ENCODE peak calls at places on chromosomes 5 and 9, in nine cellular contexts. One of them, this sample, is unnamed.
A peak's percentile ranks its signal among the peaks of the same experiment; 100 is the strongest.

GRCh38 chr5:151953833-151954232 is 29.2 kb upstream of the GLRA1 start:
- DNase-seq in H1: no peak
- DNase-seq in K562: no peak
- DNase-seq in stomach: no peak
- DNase-seq in esophagus muscularis mucosa: peak; percentile 10
- DNase-seq in suprapubic skin: no peak
- DNase-seq in sigmoid colon: no peak
- DNase-seq in upper lobe of left lung: no peak
- DNase-seq in SK-N-SH: no peak
- DNase-seq in this sample: no peak

GRCh38 chr5:14628346-14628745 is 36.2 kb upstream of the OTULIN start:
- DNase-seq in H1: peak; percentile 62
- DNase-seq in K562: peak; percentile 61
- DNase-seq in stomach: no peak
- DNase-seq in esophagus muscularis mucosa: no peak
- DNase-seq in suprapubic skin: no peak
- DNase-seq in sigmoid colon: no peak
- DNase-seq in upper lobe of left lung: no peak
- DNase-seq in SK-N-SH: no peak
- DNase-seq in this sample: no peak

GRCh38 chr9:127930298-127931091 is at the start of gene PIP5KL1:
- DNase-seq in H1: peak; percentile 97
- DNase-seq in K562: peak; percentile 93
- DNase-seq in stomach: peak; percentile 86
- DNase-seq in esophagus muscularis mucosa: peak; percentile 95
- DNase-seq in suprapubic skin: no peak
- DNase-seq in sigmoid colon: peak; percentile 88
- DNase-seq in upper lobe of left lung: peak; percentile 97
- DNase-seq in SK-N-SH: peak; percentile 98
- DNase-seq in this sample: peak; percentile 79

GRCh38 chr9:98807070-98807810 is at the start of gene GALNT12:
- DNase-seq in H1: peak; percentile 77
- DNase-seq in K562: peak; percentile 80
- DNase-seq in stomach: peak; percentile 47
- DNase-seq in esophagus muscularis mucosa: no peak
- DNase-seq in suprapubic skin: peak; percentile 60
- DNase-seq in sigmoid colon: peak; percentile 71
- DNase-seq in upper lobe of left lung: peak; percentile 92
- DNase-seq in SK-N-SH: peak; percentile 86
- DNase-seq in this sample: peak; percentile 74

GRCh38 chr5:143557061-143557818 is 153.8 kb upstream of the NR3C1 start:
- DNase-seq in H1: no peak
- DNase-seq in K562: no peak
- DNase-seq in stomach: no peak
- DNase-seq in esophagus muscularis mucosa: no peak
- DNase-seq in suprapubic skin: no peak
- DNase-seq in sigmoid colon: no peak
- DNase-seq in upper lobe of left lung: no peak
- DNase-seq in SK-N-SH: no peak
- DNase-seq in this sample: no peak

GRCh38 chr5:132812123-132812948 is 766 bp upstream of the SOWAHA start:
- DNase-seq in H1: no peak
- DNase-seq in K562: no peak
- DNase-seq in stomach: peak; percentile 15
- DNase-seq in esophagus muscularis mucosa: no peak
- DNase-seq in suprapubic skin: no peak
- DNase-seq in sigmoid colon: no peak
- DNase-seq in upper lobe of left lung: no peak
- DNase-seq in SK-N-SH: no peak
- DNase-seq in this sample: no peak

GRCh38 chr9:137781906-137782585 is 95.5 kb upstream of the CACNA1B start:
- DNase-seq in H1: no peak
- DNase-seq in K562: no peak
- DNase-seq in stomach: no peak
- DNase-seq in esophagus muscularis mucosa: no peak
- DNase-seq in suprapubic skin: no peak
- DNase-seq in sigmoid colon: peak; percentile 43
- DNase-seq in upper lobe of left lung: peak; percentile 52
- DNase-seq in SK-N-SH: no peak
- DNase-seq in this sample: no peak

GRCh38 chr5:76811214-76811613 is 7.6 kb upstream of the F2RL1 start:
- DNase-seq in H1: no peak
- DNase-seq in K562: no peak
- DNase-seq in stomach: no peak
- DNase-seq in esophagus muscularis mucosa: no peak
- DNase-seq in suprapubic skin: no peak
- DNase-seq in sigmoid colon: no peak
- DNase-seq in upper lobe of left lung: no peak
- DNase-seq in SK-N-SH: no peak
- DNase-seq in this sample: no peak

GRCh38 chr5:72067682-72068470 is 39.4 kb upstream of the MAP1B start:
- DNase-seq in H1: no peak
- DNase-seq in K562: peak; percentile 45
- DNase-seq in stomach: no peak
- DNase-seq in esophagus muscularis mucosa: no peak
- DNase-seq in suprapubic skin: no peak
- DNase-seq in sigmoid colon: no peak
- DNase-seq in upper lobe of left lung: no peak
- DNase-seq in SK-N-SH: no peak
- DNase-seq in this sample: no peak

GRCh38 chr9:127801955-127802575 is 617 bp upstream of the FPGS start:
- DNase-seq in H1: no peak
- DNase-seq in K562: no peak
- DNase-seq in stomach: no peak
- DNase-seq in esophagus muscularis mucosa: no peak
- DNase-seq in suprapubic skin: peak; percentile 61
- DNase-seq in sigmoid colon: no peak
- DNase-seq in upper lobe of left lung: no peak
- DNase-seq in SK-N-SH: no peak
- DNase-seq in this sample: no peak

GRCh38 chr9:97557606-97558095 is 56.2 kb downstream of the TMOD1 start:
- DNase-seq in H1: no peak
- DNase-seq in K562: no peak
- DNase-seq in stomach: peak; percentile 78
- DNase-seq in esophagus muscularis mucosa: no peak
- DNase-seq in suprapubic skin: peak; percentile 89
- DNase-seq in sigmoid colon: peak; percentile 87
- DNase-seq in upper lobe of left lung: no peak
- DNase-seq in SK-N-SH: peak; percentile 77
- DNase-seq in this sample: peak; percentile 44

GRCh38 chr5:32785639-32786216 is 74.6 kb downstream of the NPR3 start:
- DNase-seq in H1: no peak
- DNase-seq in K562: no peak
- DNase-seq in stomach: no peak
- DNase-seq in esophagus muscularis mucosa: no peak
- DNase-seq in suprapubic skin: no peak
- DNase-seq in sigmoid colon: no peak
- DNase-seq in upper lobe of left lung: no peak
- DNase-seq in SK-N-SH: no peak
- DNase-seq in this sample: no peak

GRCh38 chr5:32794086-32794485 is 83.0 kb downstream of the NPR3 start:
- DNase-seq in H1: no peak
- DNase-seq in K562: no peak
- DNase-seq in stomach: no peak
- DNase-seq in esophagus muscularis mucosa: no peak
- DNase-seq in suprapubic skin: no peak
- DNase-seq in sigmoid colon: no peak
- DNase-seq in upper lobe of left lung: no peak
- DNase-seq in SK-N-SH: no peak
- DNase-seq in this sample: no peak

GRCh38 chr5:32791536-32792240 is 80.6 kb downstream of the NPR3 start:
- DNase-seq in H1: no peak
- DNase-seq in K562: no peak
- DNase-seq in stomach: no peak
- DNase-seq in esophagus muscularis mucosa: no peak
- DNase-seq in suprapubic skin: no peak
- DNase-seq in sigmoid colon: no peak
- DNase-seq in upper lobe of left lung: no peak
- DNase-seq in SK-N-SH: no peak
- DNase-seq in this sample: no peak

DNA sequence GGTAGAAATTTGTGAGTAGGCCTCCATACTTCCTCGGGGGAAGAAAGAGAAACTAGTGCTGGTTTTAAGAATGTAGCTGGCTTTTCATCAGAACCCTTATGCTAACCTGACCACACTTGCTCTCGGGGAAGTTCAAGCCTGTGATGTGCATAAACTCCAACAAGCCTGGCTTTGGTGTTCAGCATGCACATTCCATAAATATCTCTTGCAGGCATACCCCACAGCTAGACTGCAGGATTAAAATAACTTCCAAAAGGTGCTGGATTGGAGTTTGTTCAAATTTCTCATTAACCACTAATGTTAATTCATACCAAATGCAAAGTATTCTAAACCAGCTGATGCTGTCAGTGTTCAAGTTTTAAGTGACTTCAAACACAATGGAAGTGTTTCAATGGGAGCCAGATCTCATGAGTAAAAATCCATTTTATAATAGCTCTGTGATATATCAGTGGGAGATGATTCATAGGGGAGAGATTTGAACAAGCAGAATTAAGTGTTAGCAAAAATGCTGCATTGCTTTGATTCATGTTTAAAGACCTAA is 79.4 kb downstream of the NPR3 start:
- DNase-seq in H1: no peak
- DNase-seq in K562: no peak
- DNase-seq in stomach: no peak
- DNase-seq in esophagus muscularis mucosa: no peak
- DNase-seq in suprapubic skin: no peak
- DNase-seq in sigmoid colon: no peak
- DNase-seq in upper lobe of left lung: no peak
- DNase-seq in SK-N-SH: no peak
- DNase-seq in this sample: no peak
- TF ChIP-seq CTCF in H1: no peak
- TF ChIP-seq CTCF in K562: no peak
- TF ChIP-seq CTCF in stomach: no peak
- TF ChIP-seq CTCF in esophagus muscularis mucosa: no peak
- TF ChIP-seq CTCF in suprapubic skin: no peak
- TF ChIP-seq CTCF in sigmoid colon: no peak
- TF ChIP-seq CTCF in upper lobe of left lung: no peak
- TF ChIP-seq CTCF in SK-N-SH: no peak
- TF ChIP-seq CTCF in this sample: no peak

GRCh38 chr5:180802325-180803180 is at the start of gene MGAT1:
- DNase-seq in H1: peak; percentile 90
- DNase-seq in K562: peak; percentile 85
- DNase-seq in stomach: peak; percentile 86
- DNase-seq in esophagus muscularis mucosa: peak; percentile 97
- DNase-seq in suprapubic skin: peak; percentile 96
- DNase-seq in sigmoid colon: peak; percentile 96
- DNase-seq in upper lobe of left lung: peak; percentile 97
- DNase-seq in SK-N-SH: peak; percentile 98
- DNase-seq in this sample: peak; percentile 89
- TF ChIP-seq POLR2AphosphoS5 in H1: peak; percentile 88
- TF ChIP-seq POLR2AphosphoS5 in K562: peak; percentile 50
- TF ChIP-seq POLR2AphosphoS5 in stomach: peak; percentile 77
- TF ChIP-seq POLR2AphosphoS5 in esophagus muscularis mucosa: peak; percentile 90
- TF ChIP-seq POLR2AphosphoS5 in suprapubic skin: peak; percentile 39
- TF ChIP-seq POLR2AphosphoS5 in sigmoid colon: peak; percentile 79
- TF ChIP-seq POLR2AphosphoS5 in upper lobe of left lung: peak; percentile 71
- TF ChIP-seq POLR2AphosphoS5 in SK-N-SH: peak; percentile 85
- TF ChIP-seq POLR2AphosphoS5 in this sample: peak; percentile 91

DNA sequence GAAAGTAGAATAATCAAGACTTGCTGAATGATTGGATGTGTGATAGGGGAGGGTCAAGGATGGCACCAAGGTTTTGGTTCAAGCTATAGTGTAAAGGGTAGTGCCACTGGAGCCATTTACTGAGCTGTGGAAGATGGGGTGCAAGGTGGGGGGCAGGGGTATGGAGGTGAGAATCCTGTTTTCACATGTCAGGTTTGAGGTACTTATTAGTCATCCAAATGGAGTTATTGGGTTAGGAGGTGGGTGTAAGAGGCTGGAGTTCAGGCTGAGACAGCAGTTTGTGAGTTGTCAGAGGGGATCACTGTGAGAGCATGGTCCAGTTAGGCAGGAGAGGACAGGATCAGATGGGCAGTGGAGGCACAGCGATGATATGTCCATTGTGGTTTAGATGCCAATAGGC is 8.9 kb downstream of the PCBD2 start:
- DNase-seq in H1: no peak
- DNase-seq in K562: no peak
- DNase-seq in stomach: no peak
- DNase-seq in esophagus muscularis mucosa: no peak
- DNase-seq in suprapubic skin: no peak
- DNase-seq in sigmoid colon: no peak
- DNase-seq in upper lobe of left lung: no peak
- DNase-seq in SK-N-SH: no peak
- DNase-seq in this sample: no peak
- TF ChIP-seq EP300 in H1: no peak
- TF ChIP-seq EP300 in K562: no peak
- TF ChIP-seq EP300 in stomach: no peak
- TF ChIP-seq EP300 in esophagus muscularis mucosa: no peak
- TF ChIP-seq EP300 in suprapubic skin: no peak
- TF ChIP-seq EP300 in sigmoid colon: no peak
- TF ChIP-seq EP300 in upper lobe of left lung: no peak
- TF ChIP-seq EP300 in SK-N-SH: no peak
- TF ChIP-seq EP300 in this sample: no peak

DNA sequence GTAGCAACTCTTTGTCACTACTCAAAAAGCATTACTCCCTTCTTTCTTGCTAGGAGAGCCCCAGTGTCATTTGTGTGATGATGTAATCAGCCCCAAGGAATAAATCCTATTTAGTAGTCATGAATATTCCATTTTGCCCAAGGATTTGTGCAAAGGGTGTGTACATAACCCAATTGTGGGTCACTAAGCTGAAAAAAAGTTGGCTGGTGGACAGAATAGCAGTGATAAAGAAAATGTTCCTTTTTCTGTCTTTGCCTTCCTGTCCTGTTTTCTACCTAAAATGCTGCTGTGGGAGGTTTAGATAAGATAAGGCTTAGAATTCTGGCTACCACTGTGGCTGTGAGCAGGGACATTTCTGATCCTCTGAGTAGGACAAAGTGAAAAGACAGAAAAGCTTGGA is 223.1 kb upstream of the ITGA1 start:
- DNase-seq in H1: no peak
- DNase-seq in K562: no peak
- DNase-seq in stomach: no peak
- DNase-seq in esophagus muscularis mucosa: no peak
- DNase-seq in suprapubic skin: no peak
- DNase-seq in sigmoid colon: no peak
- DNase-seq in upper lobe of left lung: no peak
- DNase-seq in SK-N-SH: peak; percentile 13
- DNase-seq in this sample: no peak
- TF ChIP-seq CTCF in H1: no peak
- TF ChIP-seq CTCF in K562: no peak
- TF ChIP-seq CTCF in stomach: no peak
- TF ChIP-seq CTCF in esophagus muscularis mucosa: no peak
- TF ChIP-seq CTCF in suprapubic skin: no peak
- TF ChIP-seq CTCF in sigmoid colon: no peak
- TF ChIP-seq CTCF in upper lobe of left lung: no peak
- TF ChIP-seq CTCF in SK-N-SH: no peak
- TF ChIP-seq CTCF in this sample: no peak